ENCODE peak calls at places on chromosomes 12 and 14, in eight cellular contexts. H is esophagus squamous epithelium, E is kidney, R is mesendoderm, T is fibroblast of lung, O is H1, N is pancreas, V is body of pancreas. F is an unnamed sample.

GRCh38 chr14:50003213-50004021 is 110.5 kb downstream of the ARF6 start:
- DNase-seq in H (peak), E (peak), N (peak), T (peak), R (peak), V (peak), O (peak), F (peak)

GRCh38 chr12:111757361-111758119 is 9.2 kb upstream of the ALDH2 start:
- DNase-seq in O (no peak), R (no peak), E (peak), H (no peak), T (peak), V (peak), N (peak), F (peak)

GRCh38 chr14:89351364-89351957 is 65.6 kb downstream of the FOXN3 start:
- DNase-seq in V (peak), N (peak), R (peak), T (peak), H (no peak), E (no peak), O (peak), F (no peak)

GRCh38 chr12:113955109-113955970 is 10.8 kb downstream of the RBM19 start:
- DNase-seq in O (peak), N (no peak), R (peak), T (peak), H (no peak), E (no peak), V (peak), F (no peak)

GRCh38 chr14:103692871-103693270 is 22.4 kb downstream of the XRCC3 start:
- DNase-seq in O (no peak), T (no peak), R (no peak), N (no peak), H (no peak), V (no peak), E (no peak), F (peak)

GRCh38 chr14:41718477-41719166 is 111.9 kb downstream of the LRFN5 start:
- DNase-seq in O (no peak), H (no peak), E (no peak), V (no peak), T (peak), R (no peak), N (no peak), F (no peak)

GRCh38 chr12:17108877-17109520 is 503.0 kb upstream of the LMO3 start:
- DNase-seq in H (no peak), T (peak), N (no peak), V (no peak), O (no peak), R (no peak), E (no peak), F (no peak)

GRCh38 chr14:50920482-50921225 is 23.6 kb downstream of the PYGL start:
- DNase-seq in T (peak), O (no peak), E (no peak), H (no peak), N (no peak), R (peak), V (no peak), F (no peak)

GRCh38 chr14:92783813-92784431 is 10.2 kb upstream of the GOLGA5 start:
- DNase-seq in N (no peak), V (peak), R (peak), H (no peak), O (no peak), E (no peak), T (peak), F (no peak)

GRCh38 chr12:116420476-116420875 is 138.7 kb upstream of the MAP1LC3B2 start:
- DNase-seq in H (no peak), T (no peak), R (no peak), E (no peak), N (no peak), O (no peak), V (no peak), F (no peak)

GRCh38 chr12:47910486-47910885 is 5.7 kb upstream of the VDR start:
- DNase-seq in N (no peak), H (no peak), R (peak), T (peak), O (no peak), V (no peak), E (no peak), F (no peak)

GRCh38 chr12:116614194-116614885 is 55.2 kb downstream of the MAP1LC3B2 start:
- DNase-seq in R (no peak), V (no peak), N (no peak), O (no peak), E (no peak), H (no peak), T (no peak), F (no peak)

GRCh38 chr12:109434556-109434955 is 42.5 kb downstream of the KCTD10 start:
- DNase-seq in V (no peak), H (no peak), O (no peak), N (no peak), T (no peak), E (no peak), R (no peak), F (no peak)

GRCh38 chr12:124824195-124824594 is 39.5 kb downstream of the SCARB1 start:
- DNase-seq in V (no peak), O (no peak), N (no peak), R (no peak), T (no peak), H (no peak), E (no peak), F (no peak)

GRCh38 chr12:124862768-124863408 is 776 bp downstream of the SCARB1 start:
- DNase-seq in T (peak), N (no peak), H (no peak), R (peak), O (no peak), V (peak), E (no peak), F (no peak)

GRCh38 chr12:113194971-113195391 is 9.5 kb downstream of the RITA1 start:
- DNase-seq in H (no peak), N (no peak), E (peak), T (peak), R (no peak), V (no peak), O (no peak), F (peak)

GRCh38 chr12:80001562-80001961 is 66.7 kb upstream of the PPP1R12A start:
- DNase-seq in N (no peak), O (no peak), T (no peak), E (no peak), R (peak), V (no peak), H (no peak), F (no peak)

GRCh38 chr12:41956353-41956752 is 188.3 kb downstream of the GXYLT1 start:
- DNase-seq in N (no peak), T (peak), R (no peak), V (no peak), E (no peak), O (no peak), H (no peak), F (no peak)

GRCh38 chr12:128995619-128996018 is 142.3 kb downstream of the GLT1D1 start:
- DNase-seq in O (no peak), H (no peak), T (no peak), V (no peak), E (no peak), N (no peak), R (no peak), F (no peak)

GRCh38 chr12:24759155-24759554 is 189.7 kb downstream of the BCAT1 start:
- DNase-seq in E (no peak), N (no peak), O (no peak), V (no peak), R (peak), T (peak), H (no peak), F (no peak)

GRCh38 chr12:1646908-1647669 is 18.1 kb downstream of the WNT5B start:
- DNase-seq in T (no peak), O (no peak), E (no peak), H (no peak), V (no peak), R (no peak), N (no peak), F (no peak)

GRCh38 chr12:79370021-79370420 is 320.7 kb downstream of the PAWR start:
- DNase-seq in E (no peak), N (no peak), H (no peak), T (peak), O (no peak), V (no peak), R (no peak), F (no peak)

GRCh38 chr14:91417983-91418386 is 365 bp upstream of the CCDC88C start:
- DNase-seq in R (peak), N (peak), V (peak), T (no peak), E (peak), O (peak), H (no peak), F (no peak)

GRCh38 chr12:12784911-12785814 is at the start of gene APOLD1:
- DNase-seq in H (no peak), E (no peak), R (peak), V (no peak), T (no peak), N (no peak), O (peak), F (peak)

GRCh38 chr12:64733857-64734256 is 25.3 kb downstream of the GNS start:
- DNase-seq in N (peak), E (no peak), T (no peak), O (no peak), H (no peak), V (peak), R (no peak), F (peak)

GRCh38 chr14:35708072-35708471 is 101.0 kb downstream of the RALGAPA1 start:
- DNase-seq in N (no peak), V (no peak), O (no peak), R (no peak), E (no peak), H (no peak), T (no peak), F (no peak)

GRCh38 chr12:123752046-123752445 is 10.1 kb upstream of the DNAH10 start:
- DNase-seq in T (no peak), N (no peak), O (no peak), V (no peak), R (no peak), E (no peak), H (no peak), F (no peak)

GRCh38 chr14:80055912-80056801 is 155.1 kb downstream of the DIO2 start:
- DNase-seq in E (no peak), V (peak), O (peak), T (peak), H (no peak), R (peak), N (peak), F (peak)

GRCh38 chr12:106301611-106302321 is 767 bp upstream of the TCP11L2 start:
- DNase-seq in O (peak), R (peak), N (peak), T (peak), E (peak), V (peak), H (peak), F (peak)

GRCh38 chr12:111276189-111276588 is 92.7 kb downstream of the PHETA1 start:
- DNase-seq in H (no peak), O (no peak), R (no peak), N (no peak), T (no peak), E (no peak), V (no peak), F (no peak)

GRCh38 chr12:98939926-98940325 is 294.8 kb downstream of the APAF1 start:
- DNase-seq in O (no peak), T (no peak), E (no peak), V (no peak), N (no peak), H (no peak), R (no peak), F (no peak)

GRCh38 chr12:88132387-88132786 is 9.5 kb downstream of the CEP290 start:
- DNase-seq in V (no peak), N (no peak), H (no peak), T (no peak), E (no peak), R (no peak), O (no peak), F (no peak)

GRCh38 chr12:9244894-9245293 is 36.7 kb upstream of the PZP start:
- DNase-seq in E (no peak), T (peak), V (peak), N (peak), R (no peak), H (no peak), O (no peak), F (no peak)

GRCh38 chr12:71645268-71645667 is 18.4 kb downstream of the ZFC3H1 start:
- DNase-seq in N (no peak), V (no peak), H (no peak), T (no peak), O (no peak), E (no peak), R (no peak), F (no peak)

GRCh38 chr12:122006186-122006926 is 15.3 kb upstream of the BCL7A start:
- DNase-seq in N (no peak), T (no peak), E (peak), V (no peak), R (no peak), O (no peak), H (no peak), F (peak)

GRCh38 chr12:118036672-118037411 is 20.3 kb downstream of the RFC5 start:
- DNase-seq in E (no peak), V (no peak), O (no peak), T (no peak), R (no peak), N (no peak), H (no peak), F (no peak)
- H3K27ac ChIP-seq in E (no peak), V (no peak), O (no peak), T (no peak), R (no peak), N (no peak), H (no peak), F (no peak)

GRCh38 chr14:56116128-56116900 is 1.9 kb upstream of the PELI2 start:
- DNase-seq in T (no peak), H (no peak), E (no peak), O (no peak), R (no peak), N (no peak), V (no peak), F (no peak)
- H3K27ac ChIP-seq in T (no peak), H (peak), E (no peak), O (no peak), R (no peak), N (no peak), V (peak), F (no peak)

GRCh38 chr12:119177724-119178380 is 879 bp upstream of the HSPB8 start:
- DNase-seq in T (no peak), E (no peak), N (no peak), V (no peak), H (no peak), R (peak), O (no peak), F (no peak)

GRCh38 chr12:119181202-119181601 is 2.5 kb downstream of the HSPB8 start:
- DNase-seq in N (no peak), O (no peak), H (no peak), T (no peak), R (peak), E (no peak), V (no peak), F (no peak)

GRCh38 chr12:119180380-119181040 is 1.8 kb downstream of the HSPB8 start:
- DNase-seq in E (no peak), H (no peak), V (no peak), O (no peak), T (peak), R (peak), N (no peak), F (peak)

GRCh38 chr12:119178544-119179334 is at the start of gene HSPB8:
- DNase-seq in E (peak), O (peak), H (no peak), V (peak), N (peak), R (peak), T (peak), F (peak)

GRCh38 chr12:119179335-119180021 is 747 bp downstream of the HSPB8 start:
- DNase-seq in R (peak), H (no peak), T (peak), E (no peak), N (peak), V (peak), O (peak), F (peak)
- H3K27ac ChIP-seq in R (peak), H (peak), T (peak), E (peak), N (peak), V (peak), O (no peak), F (peak)

GRCh38 chr12:6872073-6873048 is 742 bp downstream of the SPSB2 start:
- DNase-seq in H (no peak), O (peak), N (peak), V (peak), T (peak), R (peak), E (peak), F (peak)
- H3K27ac ChIP-seq in H (peak), O (peak), N (peak), V (peak), T (peak), R (peak), E (peak), F (peak)

GRCh38 chr14:105185973-105186372 is 4.9 kb upstream of the NUDT14 start:
- DNase-seq in E (no peak), V (no peak), T (no peak), H (no peak), N (no peak), R (no peak), O (no peak), F (no peak)
- H3K27ac ChIP-seq in E (no peak), V (no peak), T (no peak), H (no peak), N (no peak), R (no peak), O (no peak), F (no peak)

GRCh38 chr14:22979748-22980392 is 2.5 kb downstream of the AJUBA start:
- DNase-seq in O (no peak), E (no peak), T (no peak), H (no peak), R (no peak), V (no peak), N (no peak), F (no peak)
- H3K27ac ChIP-seq in O (peak), E (peak), T (peak), H (peak), R (no peak), V (peak), N (peak), F (peak)

GRCh38 chr12:69007858-69008314 is 74.9 kb upstream of the CPM start:
- DNase-seq in T (no peak), N (no peak), V (no peak), R (no peak), H (no peak), E (no peak), O (no peak), F (no peak)

GRCh38 chr12:69014047-69014446 is 81.1 kb upstream of the CPM start:
- DNase-seq in H (no peak), R (no peak), O (no peak), T (no peak), V (no peak), E (no peak), N (no peak), F (no peak)

GRCh38 chr12:69002969-69003368 is 70.0 kb upstream of the CPM start:
- DNase-seq in O (no peak), T (no peak), V (no peak), N (no peak), H (no peak), E (no peak), R (no peak), F (no peak)

GRCh38 chr12:69007166-69007857 is 74.3 kb upstream of the CPM start:
- DNase-seq in H (no peak), T (peak), V (peak), R (no peak), O (no peak), E (no peak), N (no peak), F (no peak)

DNA sequence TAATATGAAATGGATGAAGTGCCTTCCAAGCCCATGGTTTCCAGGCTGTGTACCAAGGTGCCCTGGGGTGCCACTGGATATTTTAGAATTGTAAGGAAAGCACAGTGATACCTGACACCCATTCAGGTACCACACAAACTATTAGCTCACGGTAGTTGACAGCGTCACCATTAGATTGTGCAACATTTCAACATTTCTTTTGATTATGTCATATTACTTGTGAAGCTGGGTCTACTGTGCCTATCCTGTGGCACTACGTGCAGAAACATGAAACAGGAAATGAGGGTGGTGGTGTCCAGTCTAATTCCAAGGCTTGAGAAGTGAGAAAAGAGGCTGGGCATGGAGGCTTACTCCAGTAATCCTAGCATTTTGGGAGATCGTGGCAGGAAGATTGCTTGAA is 75.5 kb upstream of the CPM start:
- DNase-seq in N (no peak), O (no peak), E (no peak), H (no peak), T (no peak), V (no peak), R (no peak), F (no peak)
- H3K27ac ChIP-seq in N (no peak), O (no peak), E (no peak), H (peak), T (no peak), V (no peak), R (no peak), F (no peak)

GRCh38 chr14:71933026-71933587 is 878 bp downstream of the RGS6 start:
- DNase-seq in V (no peak), O (peak), H (no peak), T (peak), E (no peak), N (no peak), R (peak), F (no peak)
- H3K27ac ChIP-seq in V (no peak), O (no peak), H (no peak), T (no peak), E (no peak), N (no peak), R (no peak), F (no peak)